ENCODE peak calls at places on chromosomes 5 and 9, in six cellular contexts. P is body of pancreas, A is uterus, N is gastrocnemius medialis, X is ovary, Y is upper lobe of left lung. O is an unnamed sample.
A peak's percentile ranks its signal among the peaks of the same experiment; 100 is the strongest.

GRCh38 chr5:167296680-167297079 is 994.8 kb upstream of the WWC1 start:
- DNase-seq in N (no peak), Y (no peak), A (no peak), P (no peak), X (no peak), O (no peak)

GRCh38 chr5:141734501-141735231 is 52.6 kb upstream of the ARAP3 start:
- DNase-seq in P (peak; percentile 49), N (no peak), X (no peak), Y (no peak), A (peak; percentile 24), O (peak; percentile 49)

GRCh38 chr5:169223595-169223953 is 77.4 kb downstream of the SLIT3 start:
- DNase-seq in X (no peak), P (no peak), A (no peak), Y (no peak), N (no peak), O (no peak)

GRCh38 chr5:29524197-29524596 is 1669.3 kb upstream of the CDH6 start:
- DNase-seq in X (no peak), Y (no peak), A (no peak), N (no peak), P (no peak), O (no peak)

GRCh38 chr5:98933446-98934072 is 4.8 kb upstream of the CHD1 start:
- DNase-seq in N (no peak), A (no peak), Y (no peak), P (no peak), X (no peak), O (no peak)

GRCh38 chr5:40401281-40401680 is 278.4 kb upstream of the PTGER4 start:
- DNase-seq in Y (no peak), X (no peak), N (no peak), A (no peak), P (no peak), O (no peak)

GRCh38 chr5:103444333-103445038 is 118.1 kb downstream of the NUDT12 start:
- DNase-seq in Y (no peak), N (no peak), A (no peak), P (peak; percentile 11), X (no peak), O (no peak)

GRCh38 chr5:153516503-153516902 is 26.0 kb downstream of the GRIA1 start:
- DNase-seq in N (no peak), A (no peak), Y (no peak), X (no peak), P (no peak), O (no peak)

GRCh38 chr9:93520523-93520922 is 55.9 kb upstream of the PHF2 start:
- DNase-seq in A (no peak), Y (no peak), P (no peak), N (no peak), X (no peak), O (peak; percentile 11)

GRCh38 chr9:13292782-13293181 is 13.3 kb upstream of the MPDZ start:
- DNase-seq in P (no peak), X (no peak), N (no peak), Y (no peak), A (no peak), O (no peak)

GRCh38 chr9:105308448-105309412 is 64.3 kb downstream of the SLC44A1 start:
- DNase-seq in Y (no peak), A (no peak), N (no peak), P (no peak), X (no peak), O (no peak)

GRCh38 chr5:89168766-89169165 is 285.8 kb upstream of the MEF2C start:
- DNase-seq in Y (no peak), P (no peak), A (no peak), X (no peak), N (no peak), O (no peak)

GRCh38 chr5:79436224-79436623 is 77.7 kb downstream of the HOMER1 start:
- DNase-seq in P (no peak), A (no peak), Y (no peak), N (no peak), X (no peak), O (no peak)

GRCh38 chr9:105694848-105695581 is 674 bp downstream of the TMEM38B start:
- DNase-seq in X (peak; percentile 73), A (peak; percentile 56), P (peak; percentile 77), N (peak; percentile 91), Y (peak; percentile 90), O (peak; percentile 83)

GRCh38 chr5:132058646-132059042 is 1.8 kb upstream of the IL3 start:
- DNase-seq in A (peak; percentile 3), X (peak; percentile 4), P (peak; percentile 1), Y (no peak), N (no peak), O (no peak)

GRCh38 chr5:168308976-168309598 is 17.6 kb downstream of the WWC1 start:
- DNase-seq in A (no peak), X (no peak), P (no peak), Y (no peak), N (no peak), O (no peak)

GRCh38 chr5:146520731-146521130 is 4.7 kb upstream of the GPR151 start:
- DNase-seq in A (no peak), X (no peak), P (no peak), N (no peak), Y (no peak), O (no peak)

GRCh38 chr9:126842977-126843799 is 17.3 kb upstream of the ZBTB34 start:
- DNase-seq in N (no peak), X (no peak), P (peak; percentile 23), Y (no peak), A (no peak), O (no peak)

DNA sequence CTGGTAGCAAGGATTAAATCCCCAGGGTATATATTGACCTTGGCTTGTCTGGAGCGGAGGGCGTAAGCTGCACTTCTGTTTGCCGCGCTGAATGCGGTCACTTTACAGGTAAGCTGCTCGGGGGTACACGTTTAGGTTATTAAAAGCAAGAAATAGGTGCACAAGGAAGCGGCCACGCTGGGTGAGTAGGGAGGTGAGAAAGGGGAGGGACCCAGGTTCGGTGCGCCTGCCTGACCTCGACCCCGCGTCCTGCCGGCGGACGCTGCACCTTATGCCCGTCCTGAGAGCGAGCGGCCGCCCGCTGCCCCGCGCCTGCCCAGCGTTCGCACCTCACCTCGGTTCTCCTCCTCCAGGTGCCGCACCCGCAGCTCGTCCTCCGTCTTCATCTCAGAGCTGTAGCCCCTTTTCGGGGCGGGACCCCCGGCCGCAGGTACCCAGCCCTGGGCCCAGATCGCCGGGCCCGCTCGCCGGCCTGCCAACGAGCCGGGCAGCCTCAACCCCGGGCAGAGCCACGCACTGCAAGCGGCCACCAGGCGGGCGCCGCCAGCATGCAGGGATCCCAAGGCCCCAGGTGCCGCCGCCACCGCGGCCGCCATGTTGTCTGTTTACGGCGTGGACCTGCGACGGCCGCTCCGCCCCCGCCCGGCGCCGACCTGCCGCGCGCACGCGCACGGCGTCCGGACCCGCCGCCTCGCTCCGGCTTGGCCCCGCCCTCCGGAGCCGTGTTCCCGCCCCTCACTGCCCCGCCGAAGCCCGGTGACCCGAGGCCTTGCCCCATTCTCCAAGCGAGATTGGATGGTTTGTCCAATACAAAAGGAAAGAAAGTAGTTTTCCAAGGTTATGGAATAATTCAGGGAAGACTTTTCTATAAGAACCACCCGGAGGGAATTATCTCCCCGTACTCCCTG is at the start of gene AUH:
- DNase-seq in X (peak; percentile 85), Y (peak; percentile 98), P (peak; percentile 90), N (peak; percentile 81), A (peak; percentile 92), O (peak; percentile 89)
- TF ChIP-seq POLR2A in X (peak; percentile 49), Y (peak; percentile 69), P (peak; percentile 77), N (peak; percentile 61), A (peak; percentile 79), O (peak; percentile 66)

GRCh38 chr9:109478204-109478563 is 19.9 kb downstream of the PTPN3 start:
- DNase-seq in A (no peak), Y (no peak), X (no peak), P (no peak), N (no peak), O (no peak)

GRCh38 chr9:109476781-109477268 is 21.3 kb downstream of the PTPN3 start:
- DNase-seq in A (no peak), P (peak; percentile 51), X (no peak), Y (no peak), N (peak; percentile 20), O (no peak)

GRCh38 chr9:109475526-109475925 is 22.6 kb downstream of the PTPN3 start:
- DNase-seq in A (no peak), P (peak; percentile 31), N (peak; percentile 85), Y (no peak), X (no peak), O (no peak)

GRCh38 chr9:109478665-109479380 is 19.3 kb downstream of the PTPN3 start:
- DNase-seq in P (no peak), N (no peak), X (no peak), Y (no peak), A (no peak), O (no peak)

DNA sequence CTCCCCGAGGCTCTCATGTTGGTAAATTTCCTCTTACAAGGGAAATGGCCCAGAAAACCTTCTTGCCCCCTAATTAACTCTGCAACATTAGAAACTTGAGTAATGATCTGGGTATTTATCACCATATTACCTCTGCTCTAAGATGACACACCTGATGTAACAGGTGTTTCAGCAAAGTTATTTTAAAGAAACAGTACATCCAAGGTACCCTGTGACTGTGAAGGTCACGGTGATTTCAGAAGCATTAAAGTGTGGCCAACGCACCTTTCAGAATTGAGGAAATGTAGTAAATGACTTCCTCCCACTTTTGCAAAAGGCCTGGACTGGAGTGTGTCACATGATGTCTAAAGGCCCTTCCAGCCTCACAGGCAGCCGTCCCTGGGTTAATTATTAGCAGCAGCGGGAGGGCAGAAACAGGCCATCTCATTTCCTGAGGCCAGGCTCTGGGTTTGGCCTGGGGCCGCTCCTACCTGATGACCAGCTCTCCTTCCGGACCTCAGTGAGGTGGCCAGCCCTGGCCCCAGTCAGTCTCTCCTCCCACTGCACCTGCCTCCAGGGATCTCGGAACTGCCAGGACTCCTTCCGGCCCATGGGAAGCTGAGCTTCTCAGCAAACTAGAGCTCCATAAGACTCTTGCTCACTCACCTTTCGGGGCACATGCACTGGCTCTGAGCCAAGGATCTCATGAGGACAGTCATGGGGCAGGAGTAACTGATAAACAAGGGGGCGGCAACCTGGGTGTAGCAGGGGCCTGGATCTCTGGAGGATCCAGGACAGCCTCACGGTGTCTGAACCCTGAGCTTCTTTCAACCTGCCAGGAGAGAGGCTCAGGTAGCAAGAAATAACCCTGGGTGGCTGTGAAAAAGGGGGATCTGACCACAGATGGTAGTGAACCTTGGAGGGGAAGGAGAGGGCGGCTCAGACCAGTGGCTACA is 20.6 kb downstream of the PTPN3 start:
- DNase-seq in P (peak; percentile 97), A (no peak), N (peak; percentile 90), Y (no peak), X (no peak), O (peak; percentile 69)
- TF ChIP-seq POLR2A in P (no peak), A (no peak), N (peak; percentile 43), Y (no peak), X (no peak), O (no peak)

DNA sequence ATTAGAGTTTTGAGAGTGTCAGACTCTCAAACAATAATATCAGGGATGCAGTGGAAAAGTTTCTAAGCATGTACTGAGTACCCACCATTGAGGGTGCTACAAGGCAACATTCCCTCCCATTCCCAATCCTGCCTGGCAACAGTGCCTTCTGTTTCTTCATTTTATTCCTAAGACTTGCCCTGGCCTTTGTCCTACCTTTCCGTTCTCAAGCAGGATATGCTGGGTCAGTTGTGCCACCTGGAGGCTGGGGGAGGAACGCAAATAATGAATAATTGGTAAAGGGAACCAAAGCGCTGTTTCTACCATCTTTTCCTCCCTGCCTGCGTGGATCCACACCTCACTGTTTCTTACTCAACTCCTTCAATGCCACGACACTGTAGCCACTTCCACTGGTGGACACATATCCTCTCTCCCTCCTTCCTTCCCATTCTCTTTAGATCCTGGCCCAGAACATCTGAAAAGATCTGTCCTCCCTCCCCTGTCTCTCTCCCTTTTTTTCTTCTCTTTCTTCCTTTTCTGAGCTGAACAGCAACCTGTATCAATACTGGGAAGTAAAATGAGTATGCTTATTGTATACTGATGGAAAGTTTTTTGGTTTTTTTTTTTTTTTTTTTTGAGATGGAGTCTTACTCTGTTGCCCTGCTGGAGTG is 149.5 kb downstream of the C9orf152 start:
- DNase-seq in P (peak; percentile 61), A (no peak), N (peak; percentile 35), Y (no peak), X (no peak), O (peak; percentile 50)
- TF ChIP-seq POLR2A in P (no peak), A (no peak), N (no peak), Y (no peak), X (no peak), O (no peak)

GRCh38 chr5:83148370-83148769 is 71.0 kb downstream of the XRCC4 start:
- DNase-seq in P (no peak), N (no peak), A (no peak), X (no peak), Y (no peak), O (no peak)
- TF ChIP-seq POLR2A in P (no peak), N (no peak), A (no peak), X (no peak), Y (no peak), O (no peak)